ENCODE peak calls at places on chromosomes 13 and 19, in eight cellular contexts. H is MM.1S; W is Jurkat, Clone E6-1; K is amygdala; P is C1 segment of cervical spinal cord; X is GM18507; L is activated CD4-positive, alpha-beta T cell treated with anti-CD3 and anti-CD28 coated beads for 36 hours; V is iris pigment epithelial cell. E is an unnamed sample.

GRCh38 chr19:8532170-8532569 is 18.2 kb upstream of the ZNF414 start:
- DNase-seq in H (no peak), W (no peak), K (no peak), P (no peak), X (no peak), L (no peak), V (no peak), E (no peak)

GRCh38 chr13:106536244-106537034 is 977 bp upstream of the EFNB2 start:
- DNase-seq in H (peak), W (peak), K (peak), P (peak), X (peak), L (peak), V (peak), E (peak)

GRCh38 chr19:48997972-48998371 is 4.3 kb downstream of the RUVBL2 start:
- DNase-seq in H (peak), W (no peak), K (no peak), P (no peak), X (no peak), L (peak), V (peak), E (peak)

GRCh38 chr13:30033681-30034447 is 183.4 kb upstream of the UBL3 start:
- DNase-seq in H (no peak), W (no peak), K (no peak), P (no peak), X (no peak), L (no peak), V (peak), E (no peak)

GRCh38 chr13:78137404-78138142 is 218.9 kb upstream of the EDNRB start:
- DNase-seq in H (peak), W (peak), K (no peak), P (no peak), X (no peak), L (peak), V (peak), E (peak)

GRCh38 chr19:32178401-32178800 is 167.0 kb upstream of the ZNF507 start:
- DNase-seq in H (no peak), W (no peak), K (no peak), P (no peak), X (no peak), L (no peak), V (no peak), E (no peak)

GRCh38 chr13:75514080-75515040 is 23.3 kb downstream of the COMMD6 start:
- DNase-seq in H (no peak), W (no peak), K (no peak), P (no peak), X (no peak), L (no peak), V (peak), E (no peak)

GRCh38 chr13:44098559-44098958 is 218.9 kb downstream of the LACC1 start:
- DNase-seq in H (no peak), W (no peak), K (no peak), P (no peak), X (no peak), L (no peak), V (no peak), E (no peak)

GRCh38 chr13:107211073-107211472 is 643.1 kb upstream of the ARGLU1 start:
- DNase-seq in H (peak), W (peak), K (peak), P (peak), X (peak), L (peak), V (peak), E (peak)

GRCh38 chr13:81458211-81458610 is 1117.3 kb upstream of the SPRY2 start:
- DNase-seq in H (no peak), W (no peak), K (no peak), P (no peak), X (no peak), L (no peak), V (no peak), E (no peak)

GRCh38 chr19:46919324-46919723 is 58.5 kb downstream of the ARHGAP35 start:
- DNase-seq in H (no peak), W (no peak), K (no peak), P (no peak), X (no peak), L (peak), V (peak), E (no peak)

GRCh38 chr13:33751151-33751550 is 66.8 kb upstream of the RFC3 start:
- DNase-seq in H (no peak), W (no peak), K (no peak), P (no peak), X (no peak), L (no peak), V (peak), E (no peak)

GRCh38 chr13:34410653-34411052 is 531.4 kb upstream of the NBEA start:
- DNase-seq in H (no peak), W (no peak), K (no peak), P (no peak), X (no peak), L (no peak), V (no peak), E (no peak)

GRCh38 chr13:104460553-104460952 is 1394.3 kb upstream of the SLC10A2 start:
- DNase-seq in H (no peak), W (no peak), K (no peak), P (no peak), X (no peak), L (no peak), V (peak), E (no peak)

GRCh38 chr19:31334101-31334848 is 15.0 kb downstream of the TSHZ3 start:
- DNase-seq in H (no peak), W (no peak), K (no peak), P (no peak), X (no peak), L (no peak), V (peak), E (no peak)

E was measured in Karpas-422.